ENCODE peak calls at places on chromosomes 2 and 18, in ten cellular contexts. C, H, N, K, L, V, U, T, J and R are unnamed samples.

GRCh38 chr2:233418761-233419625 is 64.7 kb downstream of the DGKD start:
- DNase-seq in C (peak), K (peak), L (no peak), N (no peak), T (no peak), U (peak), H (peak), V (peak), J (peak), R (peak)

GRCh38 chr2:201126308-201127127 is 10.6 kb downstream of the CFLAR start:
- DNase-seq in L (no peak), K (peak), J (no peak), H (no peak), U (peak), N (no peak), V (peak), T (no peak), C (no peak), R (no peak)

GRCh38 chr2:26696352-26696816 is 3.9 kb downstream of the KCNK3 start:
- DNase-seq in J (no peak), T (no peak), L (no peak), V (no peak), N (no peak), K (peak), U (peak), C (no peak), H (no peak), R (no peak)

GRCh38 chr2:58516695-58517094 is 275.6 kb upstream of the FANCL start:
- DNase-seq in J (no peak), T (no peak), N (no peak), U (no peak), C (no peak), V (no peak), H (no peak), K (no peak), L (no peak), R (no peak)

GRCh38 chr18:26772691-26773090 is 92.8 kb downstream of the AQP4 start:
- DNase-seq in U (no peak), V (no peak), C (no peak), H (no peak), L (no peak), K (no peak), T (no peak), J (no peak), N (no peak), R (no peak)

GRCh38 chr2:218249686-218250085 is 11.1 kb upstream of the GPBAR1 start:
- DNase-seq in K (no peak), H (no peak), C (no peak), U (no peak), L (no peak), N (no peak), T (no peak), J (no peak), V (no peak), R (no peak)

GRCh38 chr18:46199515-46200147 is 95.4 kb downstream of the HAUS1 start:
- DNase-seq in V (no peak), C (no peak), K (peak), U (peak), H (no peak), N (no peak), L (peak), T (no peak), J (no peak), R (no peak)

GRCh38 chr2:111709321-111709720 is 174.7 kb downstream of the ANAPC1 start:
- DNase-seq in L (no peak), U (no peak), H (no peak), K (no peak), V (no peak), N (no peak), J (no peak), T (no peak), C (no peak), R (no peak)

GRCh38 chr18:23257686-23258565 is 122.6 kb downstream of the CABLES1 start:
- DNase-seq in K (peak), T (no peak), V (no peak), J (no peak), C (peak), L (no peak), U (peak), H (no peak), N (no peak), R (no peak)

GRCh38 chr2:109063326-109063670 is 65.7 kb upstream of the SH3RF3 start:
- DNase-seq in H (no peak), N (no peak), C (peak), V (no peak), K (no peak), T (no peak), U (no peak), J (peak), L (peak), R (no peak)

GRCh38 chr2:222915092-222915957 is 54.5 kb downstream of the ACSL3 start:
- DNase-seq in V (no peak), K (peak), T (no peak), J (no peak), H (no peak), L (no peak), N (no peak), U (peak), C (no peak), R (peak)

GRCh38 chr2:209451209-209451822 is 27.5 kb downstream of the MAP2 start:
- DNase-seq in U (no peak), C (no peak), V (no peak), H (no peak), L (peak), K (no peak), T (no peak), N (no peak), J (no peak), R (no peak)

GRCh38 chr2:45300026-45300750 is 290.9 kb upstream of the SIX2 start:
- DNase-seq in T (no peak), N (no peak), C (no peak), L (no peak), U (peak), K (no peak), H (no peak), V (no peak), J (no peak), R (no peak)

GRCh38 chr2:216665717-216666116 is 29.6 kb downstream of the IGFBP5 start:
- DNase-seq in U (no peak), L (peak), V (no peak), C (no peak), H (no peak), J (no peak), T (peak), N (peak), K (no peak), R (no peak)

GRCh38 chr2:170332676-170333402 is 154.9 kb downstream of the MYO3B start:
- DNase-seq in C (no peak), L (no peak), N (no peak), J (no peak), U (no peak), V (no peak), K (no peak), T (no peak), H (no peak), R (no peak)

GRCh38 chr18:4335386-4335785 is 119.7 kb downstream of the DLGAP1 start:
- DNase-seq in K (no peak), T (no peak), U (no peak), C (no peak), N (no peak), L (peak), V (no peak), J (no peak), H (no peak), R (no peak)

GRCh38 chr2:14626873-14627272 is 5.6 kb upstream of the LRATD1 start:
- DNase-seq in K (no peak), H (no peak), V (no peak), T (no peak), U (no peak), N (no peak), L (no peak), J (no peak), C (no peak), R (no peak)

GRCh38 chr2:54394392-54394791 is 61.7 kb upstream of the SPTBN1 start:
- DNase-seq in T (no peak), V (no peak), J (no peak), K (no peak), L (no peak), H (no peak), N (no peak), C (no peak), U (no peak), R (no peak)

GRCh38 chr18:77870238-77870637 is 620.6 kb downstream of the GALR1 start:
- DNase-seq in J (no peak), K (no peak), C (no peak), V (no peak), T (no peak), N (no peak), L (no peak), U (no peak), H (peak), R (no peak)

GRCh38 chr18:12744103-12744502 is 41.3 kb downstream of the PSMG2 start:
- DNase-seq in K (peak), V (peak), H (no peak), C (no peak), T (no peak), L (peak), J (no peak), U (peak), N (no peak), R (peak)

GRCh38 chr2:38315707-38316333 is 61.3 kb downstream of the ATL2 start:
- DNase-seq in V (peak), N (peak), U (peak), T (no peak), J (no peak), L (peak), C (no peak), H (no peak), K (peak), R (peak)

GRCh38 chr18:24964213-24964612 is 387.8 kb downstream of the ZNF521 start:
- DNase-seq in V (peak), H (no peak), U (no peak), K (no peak), J (no peak), L (peak), N (no peak), C (no peak), T (no peak), R (peak)

GRCh38 chr2:25700221-25700660 is 26.9 kb upstream of the DTNB start:
- DNase-seq in L (peak), H (no peak), T (no peak), J (no peak), V (peak), C (no peak), N (peak), K (peak), U (peak), R (peak)